ENCODE peak calls at places on chromosome 10, in six cellular contexts. T, N, J, X, P and L are unnamed samples.
A peak's percentile ranks its signal among the peaks of the same experiment; 100 is the strongest.

GRCh38 chr10:24505759-24506158 is 217.9 kb downstream of the ARHGAP21 start:
- DNase-seq in T (no peak), N (no peak), J (no peak), X (no peak), P (no peak), L (no peak)

GRCh38 chr10:60446855-60447254 is 57.2 kb upstream of the ANK3 start:
- DNase-seq in T (peak; percentile 51), N (no peak), J (no peak), X (no peak), P (no peak), L (no peak)

GRCh38 chr10:20254078-20254477 is 437.8 kb downstream of the PLXDC2 start:
- DNase-seq in T (no peak), N (no peak), J (no peak), X (no peak), P (no peak), L (no peak)

GRCh38 chr10:47136866-47137265 is 163.1 kb upstream of the GDF10 start:
- DNase-seq in T (no peak), N (no peak), J (no peak), X (no peak), P (no peak), L (no peak)

GRCh38 chr10:73744690-73744994 is 470 bp downstream of the SEC24C start:
- DNase-seq in T (peak; percentile 72), N (no peak), J (no peak), X (peak; percentile 30), P (peak; percentile 53), L (peak; percentile 62)

GRCh38 chr10:109773818-109774440 is 149.4 kb downstream of the XPNPEP1 start:
- DNase-seq in T (no peak), N (no peak), J (no peak), X (no peak), P (no peak), L (no peak)

GRCh38 chr10:68275600-68276126 is 43.8 kb upstream of the ATOH7 start:
- DNase-seq in T (no peak), N (no peak), J (no peak), X (no peak), P (no peak), L (no peak)

GRCh38 chr10:121662945-121663917 is 65.0 kb upstream of the FGFR2 start:
- DNase-seq in T (no peak), N (no peak), J (no peak), X (peak; percentile 23), P (peak; percentile 61), L (no peak)

GRCh38 chr10:4947039-4947634 is 16.1 kb upstream of the AKR1C1 start:
- DNase-seq in T (no peak), N (no peak), J (no peak), X (no peak), P (no peak), L (no peak)

GRCh38 chr10:58179238-58179637 is 88.5 kb downstream of the IPMK start:
- DNase-seq in T (no peak), N (peak; percentile 43), J (no peak), X (no peak), P (no peak), L (no peak)

GRCh38 chr10:114821915-114822770 is 563 bp downstream of the FHIP2A start:
- DNase-seq in T (peak; percentile 45), N (no peak), J (no peak), X (peak; percentile 15), P (peak; percentile 18), L (peak; percentile 44)

DNA sequence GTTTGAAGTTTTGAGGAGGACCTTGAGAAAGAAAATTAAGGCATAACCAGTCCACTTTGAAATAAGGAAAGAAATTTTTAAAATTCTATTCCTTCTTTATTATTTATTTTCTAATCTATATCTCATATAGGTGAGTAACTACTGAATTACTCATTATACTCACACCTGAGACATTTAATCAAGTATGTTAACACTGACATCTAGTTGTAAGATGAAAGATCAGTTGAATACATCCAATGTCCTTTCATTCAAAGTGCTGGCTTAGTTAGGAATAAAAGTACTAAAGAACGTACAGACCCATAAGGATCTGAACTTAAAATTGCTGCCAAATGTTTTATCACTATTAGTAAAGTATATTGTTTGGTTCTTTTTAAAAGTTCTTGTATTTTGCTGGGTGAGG is 23.5 kb downstream of the TRDMT1 start:
- DNase-seq in T (no peak), N (no peak), J (no peak), X (no peak), P (no peak), L (no peak)
- TF ChIP-seq CTCF in T (no peak), N (peak; percentile 57), J (no peak), X (no peak), P (no peak), L (no peak)

GRCh38 chr10:23035569-23035968 is 59.8 kb upstream of the MSRB2 start:
- DNase-seq in T (no peak), N (no peak), J (no peak), X (no peak), P (no peak), L (no peak)
- TF ChIP-seq CTCF in T (no peak), N (peak; percentile 40), J (no peak), X (peak; percentile 57), P (peak; percentile 54), L (no peak)

GRCh38 chr10:16527452-16527851 is 5.8 kb upstream of the C1QL3 start:
- DNase-seq in T (no peak), N (no peak), J (no peak), X (no peak), P (no peak), L (no peak)
- TF ChIP-seq CTCF in T (no peak), N (no peak), J (no peak), X (no peak), P (no peak), L (no peak)

DNA sequence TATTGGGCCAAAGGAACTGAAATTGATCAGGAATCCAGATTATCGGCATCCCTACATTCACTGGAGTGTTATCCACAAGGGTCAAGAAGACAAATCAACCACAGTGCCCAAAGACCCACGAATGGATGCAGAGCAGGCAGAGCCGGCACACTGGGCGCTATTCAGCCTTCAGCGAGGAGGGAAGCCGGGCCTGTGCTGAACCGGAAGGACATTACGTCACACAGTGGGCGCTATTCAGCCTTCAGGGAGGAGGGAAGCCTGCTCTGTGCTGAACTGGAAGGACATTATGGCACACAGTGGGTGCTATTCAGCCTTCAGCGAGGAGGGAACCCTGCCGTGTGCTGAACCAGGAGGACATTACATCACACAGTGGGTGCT is 258.8 kb downstream of the ZMYND11 start:
- DNase-seq in T (no peak), N (no peak), J (no peak), X (no peak), P (no peak), L (no peak)
- TF ChIP-seq CTCF in T (no peak), N (no peak), J (no peak), X (no peak), P (no peak), L (no peak)

DNA sequence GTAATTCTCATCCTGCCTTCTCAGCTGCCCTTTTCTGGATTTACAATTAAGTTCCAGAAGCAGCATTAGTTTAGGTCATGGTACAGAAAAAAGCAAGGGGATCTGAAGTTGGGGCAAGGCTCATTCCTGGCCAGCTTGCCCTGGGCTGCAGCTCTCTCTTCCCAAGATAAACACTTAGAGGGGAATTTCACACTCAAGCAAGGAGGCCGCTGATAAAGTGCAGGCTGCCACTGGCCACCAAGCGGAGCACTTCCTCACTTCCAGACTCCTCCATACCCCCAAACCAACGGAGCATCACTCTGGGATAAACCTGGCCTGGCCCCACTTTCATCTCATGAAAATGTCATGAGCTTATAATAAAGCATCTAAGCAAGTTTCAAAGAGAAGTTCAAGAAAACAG is 445.5 kb upstream of the MKI67 start:
- DNase-seq in T (no peak), N (no peak), J (no peak), X (no peak), P (no peak), L (no peak)
- TF ChIP-seq CTCF in T (no peak), N (no peak), J (no peak), X (peak; percentile 39), P (no peak), L (no peak)

DNA sequence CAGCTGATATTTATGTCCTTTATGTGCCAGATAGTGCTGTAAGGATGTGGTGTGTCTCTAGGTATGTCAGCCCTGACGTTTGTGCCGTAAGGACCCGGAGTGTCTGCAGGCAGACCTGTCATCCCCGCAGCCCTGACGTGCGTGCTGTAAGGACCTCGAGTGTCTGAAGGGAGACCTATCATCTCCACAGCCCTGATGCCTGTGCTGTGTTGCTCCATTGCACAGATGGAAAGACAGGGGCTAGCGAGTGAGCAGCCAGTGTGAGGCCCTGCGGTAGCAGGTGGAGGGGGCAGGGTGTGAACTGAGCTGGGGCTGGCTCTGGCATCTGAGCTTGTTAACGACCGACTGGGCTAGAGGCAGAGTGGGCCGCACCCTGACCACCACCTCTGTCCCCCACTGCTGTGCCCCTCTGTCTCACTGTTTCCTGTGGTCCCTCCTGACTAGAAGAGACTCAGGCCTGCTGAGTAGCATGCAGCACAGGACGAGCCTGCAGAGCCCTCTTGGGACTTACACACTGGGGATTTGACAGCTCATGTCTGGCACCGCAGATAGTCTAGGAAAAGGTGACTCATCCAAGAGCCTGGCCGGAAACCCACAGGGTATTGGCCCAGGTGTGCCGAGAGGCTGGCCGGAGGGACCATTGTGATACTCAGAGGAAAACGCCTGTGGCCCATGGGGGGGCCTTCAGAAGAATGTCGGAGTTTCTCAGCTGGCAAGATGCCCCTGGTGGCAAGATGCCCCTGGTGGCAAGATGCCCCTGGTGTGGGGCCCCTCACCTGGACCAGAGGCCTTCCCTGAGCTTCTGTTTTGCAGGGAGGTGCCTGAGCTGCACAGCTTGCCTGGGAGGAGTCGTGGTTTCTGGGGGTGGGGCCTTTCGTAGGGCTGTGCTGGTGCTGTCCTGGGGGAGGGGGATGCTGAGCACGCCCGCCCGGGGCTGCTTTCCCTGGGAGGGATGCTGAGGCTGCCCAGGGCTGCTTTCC is 34.3 kb downstream of the INPP5A start:
- DNase-seq in T (no peak), N (peak; percentile 90), J (no peak), X (no peak), P (no peak), L (peak; percentile 80)
- TF ChIP-seq CTCF in T (no peak), N (peak; percentile 21), J (no peak), X (no peak), P (no peak), L (no peak)

DNA sequence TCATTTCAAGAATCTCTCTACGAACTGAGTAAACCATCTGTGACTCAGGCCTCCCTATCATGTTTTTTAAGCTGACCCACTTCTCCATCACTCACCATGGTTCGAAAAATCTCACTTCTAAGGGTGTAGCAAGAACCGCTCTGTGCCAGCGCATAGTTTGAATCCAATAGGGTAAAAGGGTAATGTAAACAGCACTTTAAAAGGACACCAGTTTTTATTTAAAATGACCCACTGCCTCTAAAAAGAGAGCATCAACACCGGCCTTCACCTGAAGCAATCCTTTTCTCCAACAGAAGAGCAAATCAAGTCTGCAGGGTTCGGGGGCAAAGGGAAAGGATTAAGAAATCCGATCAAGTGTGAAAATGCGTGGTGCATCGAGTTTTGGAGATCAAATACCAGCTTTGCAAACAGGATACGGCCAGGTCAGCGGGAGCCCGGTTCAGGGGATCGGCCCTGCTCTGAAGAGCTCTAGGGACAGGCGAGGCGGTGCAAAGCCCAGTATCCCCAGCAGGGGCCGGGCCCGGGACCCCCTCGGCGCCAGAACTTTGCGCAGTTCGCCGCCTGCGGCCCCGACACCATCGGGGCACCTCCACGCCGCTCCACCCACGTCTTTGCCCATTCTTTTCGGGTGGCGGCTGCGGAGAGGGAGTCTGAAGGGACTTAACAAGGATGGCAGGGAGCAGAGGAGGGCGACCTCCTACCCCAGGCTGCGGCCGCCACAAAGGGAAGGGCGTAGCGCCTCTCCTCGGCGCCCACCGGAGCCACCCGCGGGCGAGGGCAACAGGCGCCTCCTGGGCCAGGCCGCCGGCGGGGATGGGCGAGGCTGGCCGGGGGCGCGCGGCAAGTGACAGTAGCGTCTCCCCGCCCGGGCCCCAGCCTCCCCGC is 840 bp downstream of the NMT2 start:
- DNase-seq in T (peak; percentile 63), N (no peak), J (peak; percentile 79), X (peak; percentile 61), P (peak; percentile 68), L (peak; percentile 45)
- TF ChIP-seq CTCF in T (peak; percentile 52), N (peak; percentile 43), J (peak; percentile 52), X (peak; percentile 64), P (peak; percentile 70), L (peak; percentile 21)